ENCODE peak calls at places on chromosomes 1 and 21, in five cellular contexts. O is activated CD8-positive, alpha-beta memory T cell treated with anti-CD3 and anti-CD28 coated beads, Interleukin-2, amount 50 U/mL, for 4 hours; L is NCI-H2081; T is posterior vena cava; N is progenitor cell of endocrine pancreas. R is an unnamed sample.

GRCh38 chr1:94884101-94884875 is 42.6 kb downstream of the CNN3 start:
- DNase-seq in O (no peak), L (peak; percentile 57), T (no peak), N (peak; percentile 42), R (no peak)

GRCh38 chr1:188364927-188365449 is 1536.2 kb downstream of the PLA2G4A start:
- DNase-seq in O (no peak), L (no peak), T (no peak), N (no peak), R (no peak)

GRCh38 chr1:3469104-3469848 is 14.8 kb downstream of the ARHGEF16 start:
- DNase-seq in O (peak; percentile 11), L (no peak), T (peak; percentile 76), N (no peak), R (peak; percentile 64)

GRCh38 chr1:105087496-105087895 is 1337.8 kb downstream of the AMY1C start:
- DNase-seq in O (no peak), L (no peak), T (no peak), N (no peak), R (no peak)

GRCh38 chr1:94992161-94992560 is 65.3 kb upstream of the CNN3 start:
- DNase-seq in O (no peak), L (no peak), T (no peak), N (no peak), R (no peak)

GRCh38 chr21:46052703-46053651 is 44.9 kb upstream of the COL6A2 start:
- DNase-seq in O (peak; percentile 56), L (no peak), T (peak; percentile 76), N (no peak), R (peak; percentile 63)

GRCh38 chr1:204478166-204478899 is 16.3 kb downstream of the PIK3C2B start:
- DNase-seq in O (no peak), L (no peak), T (no peak), N (no peak), R (no peak)

GRCh38 chr21:36159356-36159921 is 2.8 kb downstream of the DOP1B start:
- DNase-seq in O (no peak), L (no peak), T (no peak), N (no peak), R (no peak)

GRCh38 chr1:236426215-236426614 is 32.1 kb downstream of the EDARADD start:
- DNase-seq in O (no peak), L (no peak), T (no peak), N (no peak), R (no peak)

GRCh38 chr1:211378844-211379243 is 52.2 kb downstream of the TRAF5 start:
- DNase-seq in O (no peak), L (no peak), T (no peak), N (no peak), R (no peak)

GRCh38 chr1:14435368-14436023 is 163.0 kb upstream of the KAZN start:
- DNase-seq in O (no peak), L (no peak), T (no peak), N (peak; percentile 30), R (no peak)

GRCh38 chr21:27233514-27233913 is 266.6 kb upstream of the ADAMTS5 start:
- DNase-seq in O (no peak), L (no peak), T (no peak), N (no peak), R (no peak)

GRCh38 chr1:74180490-74180889 is 17.5 kb downstream of the LRRIQ3 start:
- DNase-seq in O (no peak), L (no peak), T (no peak), N (no peak), R (no peak)

GRCh38 chr1:109393602-109394233 is 4.0 kb downstream of the SORT1 start:
- DNase-seq in O (no peak), L (no peak), T (no peak), N (no peak), R (no peak)

GRCh38 chr1:152502496-152503180 is 8.0 kb upstream of the LCE5A start:
- DNase-seq in O (no peak), L (no peak), T (no peak), N (no peak), R (no peak)

GRCh38 chr1:172286629-172287076 is 133.8 kb upstream of the C1orf105 start:
- DNase-seq in O (no peak), L (no peak), T (peak; percentile 67), N (no peak), R (peak; percentile 75)

GRCh38 chr1:3441449-3441848 is 13.0 kb upstream of the ARHGEF16 start:
- DNase-seq in O (no peak), L (no peak), T (no peak), N (no peak), R (no peak)

GRCh38 chr1:62288224-62288623 is 31.0 kb downstream of the KANK4 start:
- DNase-seq in O (no peak), L (no peak), T (no peak), N (no peak), R (no peak)

GRCh38 chr1:27122652-27123051 is 32.3 kb downstream of the SLC9A1 start:
- DNase-seq in O (no peak), L (no peak), T (no peak), N (no peak), R (peak; percentile 83)

GRCh38 chr21:44896561-44897286 is 23.2 kb upstream of the PTTG1IP start:
- DNase-seq in O (no peak), L (no peak), T (no peak), N (no peak), R (no peak)

GRCh38 chr1:206792939-206793607 is 20.8 kb upstream of the IL10 start:
- DNase-seq in O (no peak), L (no peak), T (no peak), N (no peak), R (no peak)

GRCh38 chr1:32539584-32540571 is 651 bp downstream of the ZBTB8A start:
- DNase-seq in O (peak; percentile 16), L (peak; percentile 49), T (peak; percentile 71), N (peak; percentile 51), R (peak; percentile 59)